ENCODE peak calls at places on chromosomes 5 and 9, in four cellular contexts. V is activated naive CD4-positive, alpha-beta T cell treated with Interleukin-2 at 50 U/mL for 16 hours; S is hippocampal formation; L is ELR. I is an unnamed sample.

GRCh38 chr5:123696948-123697347 is 185.0 kb downstream of the CSNK1G3 start:
- DNase-seq in S (peak), V (no peak), L (no peak), I (no peak)

GRCh38 chr9:116564266-116564793 is 122.8 kb upstream of the TRIM32 start:
- DNase-seq in V (no peak), S (no peak), L (no peak), I (no peak)

GRCh38 chr9:22337261-22337660 is 109.4 kb upstream of the DMRTA1 start:
- DNase-seq in L (no peak), V (no peak), S (no peak), I (no peak)

GRCh38 chr5:98904786-98905185 is 24.0 kb downstream of the CHD1 start:
- DNase-seq in L (peak), S (no peak), V (peak), I (no peak)

GRCh38 chr5:126044111-126044668 is 379.0 kb upstream of the GRAMD2B start:
- DNase-seq in V (no peak), S (no peak), L (no peak), I (no peak)

GRCh38 chr9:37574996-37575395 is 1.2 kb downstream of the FBXO10 start:
- DNase-seq in S (no peak), V (no peak), L (no peak), I (no peak)

GRCh38 chr5:37658440-37658839 is 181.4 kb downstream of the GDNF start:
- DNase-seq in V (no peak), L (peak), S (no peak), I (no peak)

GRCh38 chr9:111148390-111148993 is 110.2 kb upstream of the LPAR1 start:
- DNase-seq in V (no peak), L (peak), S (no peak), I (no peak)

GRCh38 chr9:93028448-93029006 is 30.0 kb upstream of the SUSD3 start:
- DNase-seq in V (peak), S (no peak), L (no peak), I (peak)

GRCh38 chr5:1374030-1374679 is 29.3 kb upstream of the CLPTM1L start:
- DNase-seq in L (no peak), V (no peak), S (no peak), I (no peak)

GRCh38 chr5:1416856-1417469 is 28.3 kb downstream of the SLC6A3 start:
- DNase-seq in L (no peak), V (no peak), S (no peak), I (no peak)

GRCh38 chr9:13532407-13532806 is 252.9 kb upstream of the MPDZ start:
- DNase-seq in S (no peak), L (no peak), V (no peak), I (no peak)

GRCh38 chr5:150778103-150778516 is 447 bp upstream of the SMIM3 start:
- DNase-seq in L (peak), S (no peak), V (no peak), I (no peak)

GRCh38 chr9:128027166-128027539 is 40.0 kb downstream of the NAIF1 start:
- DNase-seq in S (no peak), V (peak), L (no peak), I (peak)

GRCh38 chr9:125431741-125432271 is 170.2 kb downstream of the GAPVD1 start:
- DNase-seq in L (no peak), V (no peak), S (no peak), I (peak)

GRCh38 chr5:68444048-68444447 is 228.5 kb downstream of the PIK3R1 start:
- DNase-seq in S (no peak), L (no peak), V (no peak), I (no peak)

GRCh38 chr5:157994906-157995519 is 136.1 kb upstream of the CLINT1 start:
- DNase-seq in V (peak), S (peak), L (peak), I (peak)

GRCh38 chr5:82793808-82794419 is 283.3 kb downstream of the TMEM167A start:
- DNase-seq in V (peak), L (peak), S (peak), I (peak)

GRCh38 chr5:154849791-154850201 is 607 bp downstream of the FAXDC2 start:
- DNase-seq in V (no peak), L (no peak), S (no peak), I (no peak)

GRCh38 chr5:43042176-43042625 is 2.1 kb upstream of the ANXA2R start:
- DNase-seq in S (peak), V (peak), L (peak), I (peak)

GRCh38 chr5:155883966-155884555 is 442.9 kb upstream of the SGCD start:
- DNase-seq in S (no peak), V (no peak), L (no peak), I (no peak)

GRCh38 chr5:31948006-31948405 is 226.1 kb downstream of the GOLPH3 start:
- DNase-seq in S (no peak), V (no peak), L (no peak), I (no peak)

GRCh38 chr5:119339965-119340364 is 15.9 kb upstream of the TNFAIP8 start:
- DNase-seq in L (no peak), S (no peak), V (no peak), I (no peak)

GRCh38 chr9:133130721-133131244 is 9.7 kb upstream of the RALGDS start:
- DNase-seq in L (no peak), S (no peak), V (peak), I (peak)